ENCODE peak calls at places on chromosomes 7 and 10, in five cellular contexts. One of them, this sample, is unnamed.

GRCh38 chr7:151790095-151790825 is 86.7 kb downstream of the PRKAG2 start:
- DNase-seq in stomach: no peak
- DNase-seq in cardiac muscle cell: no peak
- DNase-seq in endothelial cell: no peak
- DNase-seq in dorsolateral prefrontal cortex: no peak
- DNase-seq in this sample: no peak

GRCh38 chr7:129074361-129074871 is 19.5 kb upstream of the TNPO3 start:
- DNase-seq in stomach: no peak
- DNase-seq in endothelial cell: no peak
- DNase-seq in cardiac muscle cell: no peak
- DNase-seq in dorsolateral prefrontal cortex: no peak
- DNase-seq in this sample: no peak

GRCh38 chr7:142999793-143000192 is 27.1 kb downstream of the OR9A2 start:
- DNase-seq in dorsolateral prefrontal cortex: no peak
- DNase-seq in stomach: no peak
- DNase-seq in endothelial cell: no peak
- DNase-seq in cardiac muscle cell: no peak
- DNase-seq in this sample: no peak

GRCh38 chr7:82729172-82730030 is 285.8 kb upstream of the CACNA2D1 start:
- DNase-seq in stomach: no peak
- DNase-seq in cardiac muscle cell: peak
- DNase-seq in endothelial cell: peak
- DNase-seq in dorsolateral prefrontal cortex: no peak
- DNase-seq in this sample: peak

GRCh38 chr10:128064615-128065580 is 61.3 kb downstream of the MKI67 start:
- DNase-seq in endothelial cell: no peak
- DNase-seq in dorsolateral prefrontal cortex: peak
- DNase-seq in stomach: no peak
- DNase-seq in cardiac muscle cell: peak
- DNase-seq in this sample: no peak

GRCh38 chr7:149147730-149148653 is 739 bp downstream of the ZNF398 start:
- DNase-seq in endothelial cell: peak
- DNase-seq in dorsolateral prefrontal cortex: peak
- DNase-seq in stomach: peak
- DNase-seq in cardiac muscle cell: peak
- DNase-seq in this sample: peak

GRCh38 chr7:46627038-46627315 is 705.9 kb upstream of the IGFBP3 start:
- DNase-seq in dorsolateral prefrontal cortex: no peak
- DNase-seq in stomach: no peak
- DNase-seq in endothelial cell: no peak
- DNase-seq in cardiac muscle cell: no peak
- DNase-seq in this sample: no peak

GRCh38 chr7:38932509-38933168 is 23.6 kb upstream of the VPS41 start:
- DNase-seq in dorsolateral prefrontal cortex: peak
- DNase-seq in stomach: peak
- DNase-seq in cardiac muscle cell: peak
- DNase-seq in endothelial cell: peak
- DNase-seq in this sample: peak

GRCh38 chr7:2209146-2209960 is 23.4 kb downstream of the MAD1L1 start:
- DNase-seq in endothelial cell: peak
- DNase-seq in cardiac muscle cell: peak
- DNase-seq in stomach: peak
- DNase-seq in dorsolateral prefrontal cortex: peak
- DNase-seq in this sample: peak

GRCh38 chr10:128526793-128527375 is 400.7 kb upstream of the MKI67 start:
- DNase-seq in endothelial cell: no peak
- DNase-seq in cardiac muscle cell: peak
- DNase-seq in dorsolateral prefrontal cortex: peak
- DNase-seq in stomach: no peak
- DNase-seq in this sample: no peak

GRCh38 chr10:131177431-131178327 is 133.8 kb downstream of the TCERG1L start:
- DNase-seq in endothelial cell: no peak
- DNase-seq in dorsolateral prefrontal cortex: no peak
- DNase-seq in stomach: peak
- DNase-seq in cardiac muscle cell: no peak
- DNase-seq in this sample: no peak

GRCh38 chr7:66413379-66414114 is 208.4 kb downstream of the TPST1 start:
- DNase-seq in cardiac muscle cell: peak
- DNase-seq in endothelial cell: peak
- DNase-seq in stomach: peak
- DNase-seq in dorsolateral prefrontal cortex: peak
- DNase-seq in this sample: peak

GRCh38 chr7:20892776-20893175 is 106.1 kb upstream of the SP8 start:
- DNase-seq in endothelial cell: no peak
- DNase-seq in cardiac muscle cell: no peak
- DNase-seq in stomach: no peak
- DNase-seq in dorsolateral prefrontal cortex: no peak
- DNase-seq in this sample: no peak

GRCh38 chr7:15780271-15780670 is 93.8 kb upstream of the MEOX2 start:
- DNase-seq in cardiac muscle cell: peak
- DNase-seq in dorsolateral prefrontal cortex: no peak
- DNase-seq in stomach: no peak
- DNase-seq in endothelial cell: peak
- DNase-seq in this sample: peak

GRCh38 chr7:151057038-151057736 is 510 bp downstream of the CDK5 start:
- DNase-seq in dorsolateral prefrontal cortex: no peak
- DNase-seq in stomach: no peak
- DNase-seq in cardiac muscle cell: no peak
- DNase-seq in endothelial cell: no peak
- DNase-seq in this sample: no peak

GRCh38 chr7:133139350-133139749 is 57.5 kb upstream of the CHCHD3 start:
- DNase-seq in endothelial cell: peak
- DNase-seq in cardiac muscle cell: peak
- DNase-seq in stomach: no peak
- DNase-seq in dorsolateral prefrontal cortex: no peak
- DNase-seq in this sample: peak

GRCh38 chr10:90087197-90088007 is 386.0 kb downstream of the KIF20B start:
- DNase-seq in endothelial cell: no peak
- DNase-seq in cardiac muscle cell: peak
- DNase-seq in dorsolateral prefrontal cortex: no peak
- DNase-seq in stomach: no peak
- DNase-seq in this sample: peak

GRCh38 chr7:157409149-157409752 is 72.4 kb downstream of the DNAJB6 start:
- DNase-seq in stomach: no peak
- DNase-seq in dorsolateral prefrontal cortex: no peak
- DNase-seq in endothelial cell: no peak
- DNase-seq in cardiac muscle cell: peak
- DNase-seq in this sample: no peak

GRCh38 chr7:7099584-7100014 is 82.7 kb upstream of the C1GALT1 start:
- DNase-seq in stomach: peak
- DNase-seq in dorsolateral prefrontal cortex: peak
- DNase-seq in cardiac muscle cell: peak
- DNase-seq in endothelial cell: peak
- DNase-seq in this sample: peak

GRCh38 chr7:110591341-110591740 is 499.6 kb upstream of the LRRN3 start:
- DNase-seq in cardiac muscle cell: no peak
- DNase-seq in endothelial cell: no peak
- DNase-seq in stomach: no peak
- DNase-seq in dorsolateral prefrontal cortex: no peak
- DNase-seq in this sample: no peak

DNA sequence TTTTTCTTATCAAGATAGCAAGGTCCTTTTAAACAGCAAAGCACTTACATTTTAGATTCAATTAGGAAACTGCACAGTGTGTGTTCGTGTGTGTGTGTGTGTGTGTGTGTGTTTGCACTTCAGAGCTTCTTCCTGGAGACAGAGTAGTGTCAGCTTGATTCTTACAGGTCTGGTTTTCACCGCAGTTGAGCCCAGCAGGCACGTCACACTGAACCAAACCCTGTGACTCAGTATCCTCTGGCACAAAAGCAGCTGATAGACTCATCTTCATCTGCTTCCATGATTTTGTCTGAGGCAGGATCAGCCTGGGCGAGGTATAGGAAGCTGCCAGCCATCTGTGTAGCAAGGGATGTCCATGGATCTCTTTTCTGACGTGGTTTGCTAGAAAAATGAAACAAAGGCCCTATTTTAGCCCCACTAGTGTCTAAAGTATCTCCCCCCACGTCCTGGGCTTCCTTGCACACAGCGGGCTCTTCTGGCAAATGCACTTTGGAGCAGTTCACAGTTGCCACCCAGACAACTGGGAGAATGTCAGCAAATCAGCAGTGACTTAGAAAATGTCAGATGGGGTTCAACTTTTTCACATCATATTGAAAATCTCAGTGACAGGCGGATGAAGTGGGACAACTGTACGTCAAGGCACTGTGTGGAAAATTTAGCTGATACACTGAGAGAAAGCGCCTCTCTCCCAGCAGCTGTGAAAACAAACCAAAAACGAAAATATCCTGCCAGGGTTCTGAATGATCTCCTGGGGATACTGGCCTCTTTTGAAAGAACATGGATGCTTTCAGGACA is 373.2 kb upstream of the CELF2 start:
- DNase-seq in stomach: no peak
- DNase-seq in dorsolateral prefrontal cortex: peak
- DNase-seq in endothelial cell: no peak
- DNase-seq in cardiac muscle cell: peak
- DNase-seq in this sample: no peak
- TF ChIP-seq CTCF in stomach: no peak
- TF ChIP-seq CTCF in dorsolateral prefrontal cortex: no peak
- TF ChIP-seq CTCF in endothelial cell: no peak
- TF ChIP-seq CTCF in cardiac muscle cell: no peak
- TF ChIP-seq CTCF in this sample: no peak

DNA sequence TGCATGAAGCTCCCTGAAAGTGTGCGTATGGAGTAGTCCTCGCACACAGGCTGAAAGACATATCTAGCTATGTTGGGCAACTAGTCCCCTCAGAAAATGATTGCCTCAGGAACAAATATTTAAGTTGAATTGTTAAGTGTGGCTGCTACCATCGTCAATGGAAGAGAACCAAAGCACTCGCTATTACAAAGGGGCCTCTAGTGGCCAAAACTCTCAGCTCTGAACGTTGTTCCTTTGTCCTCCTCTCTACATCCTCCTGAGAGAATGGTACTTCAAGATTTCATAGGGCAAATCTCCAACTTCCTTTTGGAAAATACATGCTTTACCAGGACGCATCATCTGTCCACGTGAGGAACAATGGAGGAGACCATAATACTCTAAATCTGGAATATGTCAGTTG is 209.9 kb downstream of the NRG3 start:
- DNase-seq in dorsolateral prefrontal cortex: no peak
- DNase-seq in stomach: no peak
- DNase-seq in endothelial cell: no peak
- DNase-seq in cardiac muscle cell: no peak
- DNase-seq in this sample: no peak
- TF ChIP-seq CTCF in dorsolateral prefrontal cortex: no peak
- TF ChIP-seq CTCF in stomach: no peak
- TF ChIP-seq CTCF in endothelial cell: peak
- TF ChIP-seq CTCF in cardiac muscle cell: no peak
- TF ChIP-seq CTCF in this sample: no peak

DNA sequence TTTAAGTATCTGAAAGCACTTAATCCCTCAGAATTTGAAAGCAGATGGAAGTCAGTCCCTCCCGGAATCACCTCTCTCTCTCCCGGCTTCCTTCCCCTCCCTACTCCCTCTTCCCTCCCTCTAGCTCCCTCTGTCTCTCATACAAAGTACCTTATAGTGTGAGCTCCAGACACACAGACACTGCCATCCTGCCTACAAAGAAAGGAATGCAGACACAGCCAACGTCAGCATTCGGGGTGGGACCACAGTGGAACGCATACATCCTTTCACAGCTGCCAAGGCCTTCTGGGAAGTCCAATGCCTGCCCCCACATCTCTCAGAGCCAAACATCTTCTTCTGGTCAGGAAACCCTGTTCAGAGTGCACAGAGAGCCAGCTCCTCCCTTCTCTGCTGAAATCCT is 9.3 kb downstream of the NOD1 start:
- DNase-seq in cardiac muscle cell: peak
- DNase-seq in stomach: no peak
- DNase-seq in endothelial cell: peak
- DNase-seq in dorsolateral prefrontal cortex: peak
- DNase-seq in this sample: peak
- TF ChIP-seq CTCF in cardiac muscle cell: peak
- TF ChIP-seq CTCF in stomach: no peak
- TF ChIP-seq CTCF in endothelial cell: no peak
- TF ChIP-seq CTCF in dorsolateral prefrontal cortex: peak
- TF ChIP-seq CTCF in this sample: peak

GRCh38 chr10:52778511-52779392 is 6.2 kb upstream of the MBL2 start:
- DNase-seq in endothelial cell: peak
- DNase-seq in dorsolateral prefrontal cortex: no peak
- DNase-seq in stomach: no peak
- DNase-seq in cardiac muscle cell: peak
- DNase-seq in this sample: no peak
- TF ChIP-seq CTCF in endothelial cell: peak
- TF ChIP-seq CTCF in dorsolateral prefrontal cortex: peak
- TF ChIP-seq CTCF in stomach: no peak
- TF ChIP-seq CTCF in cardiac muscle cell: peak
- TF ChIP-seq CTCF in this sample: peak

GRCh38 chr7:155883491-155884224 is 71.4 kb upstream of the SHH start:
- DNase-seq in stomach: peak
- DNase-seq in endothelial cell: no peak
- DNase-seq in cardiac muscle cell: no peak
- DNase-seq in dorsolateral prefrontal cortex: no peak
- DNase-seq in this sample: no peak
- TF ChIP-seq CTCF in stomach: no peak
- TF ChIP-seq CTCF in endothelial cell: no peak
- TF ChIP-seq CTCF in cardiac muscle cell: no peak
- TF ChIP-seq CTCF in dorsolateral prefrontal cortex: no peak
- TF ChIP-seq CTCF in this sample: no peak

GRCh38 chr7:4957847-4958476 is 1.0 kb downstream of the MMD2 start:
- DNase-seq in dorsolateral prefrontal cortex: no peak
- DNase-seq in endothelial cell: no peak
- DNase-seq in cardiac muscle cell: no peak
- DNase-seq in stomach: no peak
- DNase-seq in this sample: no peak

GRCh38 chr7:4959356-4959755 is 369 bp upstream of the MMD2 start:
- DNase-seq in endothelial cell: no peak
- DNase-seq in cardiac muscle cell: no peak
- DNase-seq in dorsolateral prefrontal cortex: no peak
- DNase-seq in stomach: no peak
- DNase-seq in this sample: no peak

GRCh38 chr7:4958477-4959301 is at the start of gene MMD2:
- DNase-seq in cardiac muscle cell: no peak
- DNase-seq in endothelial cell: no peak
- DNase-seq in dorsolateral prefrontal cortex: no peak
- DNase-seq in stomach: no peak
- DNase-seq in this sample: no peak

GRCh38 chr7:4959881-4960280 is 894 bp upstream of the MMD2 start:
- DNase-seq in cardiac muscle cell: no peak
- DNase-seq in dorsolateral prefrontal cortex: no peak
- DNase-seq in endothelial cell: no peak
- DNase-seq in stomach: no peak
- DNase-seq in this sample: no peak

GRCh38 chr7:4960363-4960762 is 1.4 kb upstream of the MMD2 start:
- DNase-seq in dorsolateral prefrontal cortex: no peak
- DNase-seq in stomach: no peak
- DNase-seq in cardiac muscle cell: no peak
- DNase-seq in endothelial cell: no peak
- DNase-seq in this sample: peak
- TF ChIP-seq CTCF in dorsolateral prefrontal cortex: peak
- TF ChIP-seq CTCF in stomach: no peak
- TF ChIP-seq CTCF in cardiac muscle cell: no peak
- TF ChIP-seq CTCF in endothelial cell: no peak
- TF ChIP-seq CTCF in this sample: peak